ENCODE peak calls at places on chromosomes 16 and 17, in ten cellular contexts. One of them, this sample, is unnamed. For H3K4me1, the result is how much of the 10 kb centered on the place peaks cover.

GRCh38 chr16:69564845-69565610 is 738 bp upstream of the NFAT5 start:
- DNase-seq in uterus: no peak
- DNase-seq in left lung: no peak
- DNase-seq in esophagus squamous epithelium: no peak
- DNase-seq in HAP-1: no peak
- DNase-seq in lung: no peak
- DNase-seq in Karpas-422: peak
- DNase-seq in heart right ventricle: no peak
- DNase-seq in tibial artery: no peak
- DNase-seq in upper lobe of right lung: no peak
- DNase-seq in this sample: no peak

GRCh38 chr17:62876063-62876462 is 67.9 kb upstream of the MARCHF10 start:
- DNase-seq in uterus: no peak
- DNase-seq in left lung: no peak
- DNase-seq in esophagus squamous epithelium: no peak
- DNase-seq in HAP-1: no peak
- DNase-seq in lung: no peak
- DNase-seq in Karpas-422: no peak
- DNase-seq in heart right ventricle: no peak
- DNase-seq in tibial artery: no peak
- DNase-seq in upper lobe of right lung: no peak
- DNase-seq in this sample: no peak

GRCh38 chr17:39581071-39581831 is 26.5 kb downstream of the NEUROD2 start:
- DNase-seq in uterus: no peak
- DNase-seq in left lung: no peak
- DNase-seq in esophagus squamous epithelium: no peak
- DNase-seq in HAP-1: no peak
- DNase-seq in lung: no peak
- DNase-seq in Karpas-422: no peak
- DNase-seq in heart right ventricle: no peak
- DNase-seq in tibial artery: no peak
- DNase-seq in upper lobe of right lung: no peak
- DNase-seq in this sample: no peak

GRCh38 chr16:1285669-1286491 is 23.6 kb upstream of the UBE2I start:
- DNase-seq in uterus: no peak
- DNase-seq in left lung: no peak
- DNase-seq in esophagus squamous epithelium: no peak
- DNase-seq in HAP-1: no peak
- DNase-seq in lung: no peak
- DNase-seq in Karpas-422: no peak
- DNase-seq in heart right ventricle: no peak
- DNase-seq in tibial artery: no peak
- DNase-seq in upper lobe of right lung: no peak
- DNase-seq in this sample: no peak

GRCh38 chr16:52366997-52367396 is 179.9 kb downstream of the TOX3 start:
- DNase-seq in uterus: no peak
- DNase-seq in left lung: no peak
- DNase-seq in esophagus squamous epithelium: no peak
- DNase-seq in HAP-1: no peak
- DNase-seq in lung: no peak
- DNase-seq in Karpas-422: no peak
- DNase-seq in heart right ventricle: no peak
- DNase-seq in tibial artery: no peak
- DNase-seq in upper lobe of right lung: no peak
- DNase-seq in this sample: no peak

GRCh38 chr16:67181346-67181745 is 2.4 kb downstream of the MATCAP1 start:
- DNase-seq in uterus: peak
- DNase-seq in left lung: no peak
- DNase-seq in esophagus squamous epithelium: no peak
- DNase-seq in HAP-1: no peak
- DNase-seq in lung: no peak
- DNase-seq in Karpas-422: no peak
- DNase-seq in heart right ventricle: no peak
- DNase-seq in tibial artery: no peak
- DNase-seq in upper lobe of right lung: no peak
- DNase-seq in this sample: no peak

GRCh38 chr16:50351116-50351515 is 17.7 kb downstream of the BRD7 start:
- DNase-seq in uterus: no peak
- DNase-seq in left lung: no peak
- DNase-seq in esophagus squamous epithelium: no peak
- DNase-seq in HAP-1: no peak
- DNase-seq in lung: no peak
- DNase-seq in Karpas-422: no peak
- DNase-seq in heart right ventricle: no peak
- DNase-seq in tibial artery: no peak
- DNase-seq in upper lobe of right lung: no peak
- DNase-seq in this sample: no peak

GRCh38 chr17:68812876-68813584 is 142.2 kb downstream of the ABCA8 start:
- DNase-seq in uterus: no peak
- DNase-seq in left lung: no peak
- DNase-seq in esophagus squamous epithelium: no peak
- DNase-seq in HAP-1: no peak
- DNase-seq in lung: no peak
- DNase-seq in Karpas-422: no peak
- DNase-seq in heart right ventricle: no peak
- DNase-seq in tibial artery: no peak
- DNase-seq in upper lobe of right lung: no peak
- DNase-seq in this sample: no peak

GRCh38 chr16:4496305-4496704 is 20.1 kb downstream of the HMOX2 start:
- DNase-seq in uterus: no peak
- DNase-seq in left lung: no peak
- DNase-seq in esophagus squamous epithelium: no peak
- DNase-seq in HAP-1: no peak
- DNase-seq in lung: no peak
- DNase-seq in Karpas-422: no peak
- DNase-seq in heart right ventricle: no peak
- DNase-seq in tibial artery: no peak
- DNase-seq in upper lobe of right lung: no peak
- DNase-seq in this sample: no peak

GRCh38 chr16:50373780-50374179 is 5.0 kb upstream of the BRD7 start:
- DNase-seq in uterus: no peak
- DNase-seq in left lung: no peak
- DNase-seq in esophagus squamous epithelium: no peak
- DNase-seq in HAP-1: no peak
- DNase-seq in lung: no peak
- DNase-seq in Karpas-422: no peak
- DNase-seq in heart right ventricle: no peak
- DNase-seq in tibial artery: no peak
- DNase-seq in upper lobe of right lung: no peak
- DNase-seq in this sample: peak

GRCh38 chr17:31495049-31495885 is 103.8 kb downstream of the RAB11FIP4 start:
- DNase-seq in uterus: no peak
- DNase-seq in left lung: no peak
- DNase-seq in esophagus squamous epithelium: no peak
- DNase-seq in HAP-1: no peak
- DNase-seq in lung: no peak
- DNase-seq in Karpas-422: no peak
- DNase-seq in heart right ventricle: no peak
- DNase-seq in tibial artery: no peak
- DNase-seq in upper lobe of right lung: no peak
- DNase-seq in this sample: no peak

GRCh38 chr17:79075861-79076406 is 1.3 kb downstream of the ENGASE start:
- DNase-seq in uterus: no peak
- DNase-seq in left lung: peak
- DNase-seq in esophagus squamous epithelium: no peak
- DNase-seq in HAP-1: no peak
- DNase-seq in lung: no peak
- DNase-seq in Karpas-422: no peak
- DNase-seq in heart right ventricle: no peak
- DNase-seq in tibial artery: no peak
- DNase-seq in upper lobe of right lung: peak
- DNase-seq in this sample: no peak

GRCh38 chr17:7027335-7027734 is 4.5 kb downstream of the BCL6B start:
- DNase-seq in uterus: no peak
- DNase-seq in left lung: no peak
- DNase-seq in esophagus squamous epithelium: no peak
- DNase-seq in HAP-1: no peak
- DNase-seq in lung: no peak
- DNase-seq in Karpas-422: no peak
- DNase-seq in heart right ventricle: no peak
- DNase-seq in tibial artery: no peak
- DNase-seq in upper lobe of right lung: no peak
- DNase-seq in this sample: no peak
- H3K4me1 ChIP-seq in uterus: under half
- H3K4me1 ChIP-seq in left lung: under half
- H3K4me1 ChIP-seq in esophagus squamous epithelium: under half
- H3K4me1 ChIP-seq in HAP-1: under half
- H3K4me1 ChIP-seq in lung: under half
- H3K4me1 ChIP-seq in Karpas-422: under half
- H3K4me1 ChIP-seq in heart right ventricle: half or more
- H3K4me1 ChIP-seq in tibial artery: under half
- H3K4me1 ChIP-seq in upper lobe of right lung: under half
- H3K4me1 ChIP-seq in this sample: under half

GRCh38 chr17:77428901-77429734 is 288.3 kb downstream of the SEC14L1 start:
- DNase-seq in uterus: no peak
- DNase-seq in left lung: no peak
- DNase-seq in esophagus squamous epithelium: no peak
- DNase-seq in HAP-1: no peak
- DNase-seq in lung: no peak
- DNase-seq in Karpas-422: no peak
- DNase-seq in heart right ventricle: no peak
- DNase-seq in tibial artery: no peak
- DNase-seq in upper lobe of right lung: peak
- DNase-seq in this sample: no peak
- H3K4me1 ChIP-seq in uterus: half or more
- H3K4me1 ChIP-seq in left lung: half or more
- H3K4me1 ChIP-seq in esophagus squamous epithelium: half or more
- H3K4me1 ChIP-seq in HAP-1: under half
- H3K4me1 ChIP-seq in lung: half or more
- H3K4me1 ChIP-seq in Karpas-422: under half
- H3K4me1 ChIP-seq in heart right ventricle: half or more
- H3K4me1 ChIP-seq in tibial artery: half or more
- H3K4me1 ChIP-seq in upper lobe of right lung: half or more
- H3K4me1 ChIP-seq in this sample: half or more

DNA sequence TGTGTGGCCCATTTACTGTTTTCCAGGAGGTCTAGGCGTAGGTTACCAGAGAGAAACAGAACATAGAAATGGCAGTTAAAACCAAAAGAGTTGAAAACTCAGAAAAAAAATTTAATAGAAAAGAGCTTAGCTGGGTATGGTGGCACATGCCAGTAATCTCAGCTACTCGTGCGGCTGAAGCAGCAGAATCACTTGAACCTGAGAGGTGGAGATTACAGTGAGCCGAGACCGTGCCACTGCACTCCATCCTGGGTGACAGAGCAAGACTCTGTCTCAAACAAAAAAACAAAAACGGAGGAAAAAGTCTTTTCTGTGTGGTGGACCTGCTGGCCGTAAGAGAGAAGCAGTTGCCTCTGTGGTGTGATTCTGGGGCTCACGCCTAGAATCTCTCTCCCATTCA is 35.8 kb downstream of the MRTFB start:
- DNase-seq in uterus: no peak
- DNase-seq in left lung: no peak
- DNase-seq in esophagus squamous epithelium: no peak
- DNase-seq in HAP-1: no peak
- DNase-seq in lung: no peak
- DNase-seq in Karpas-422: no peak
- DNase-seq in heart right ventricle: no peak
- DNase-seq in tibial artery: no peak
- DNase-seq in upper lobe of right lung: no peak
- DNase-seq in this sample: no peak
- H3K4me1 ChIP-seq in uterus: under half
- H3K4me1 ChIP-seq in left lung: under half
- H3K4me1 ChIP-seq in esophagus squamous epithelium: under half
- H3K4me1 ChIP-seq in HAP-1: under half
- H3K4me1 ChIP-seq in lung: under half
- H3K4me1 ChIP-seq in Karpas-422: under half
- H3K4me1 ChIP-seq in heart right ventricle: half or more
- H3K4me1 ChIP-seq in tibial artery: under half
- H3K4me1 ChIP-seq in upper lobe of right lung: half or more
- H3K4me1 ChIP-seq in this sample: under half

GRCh38 chr17:59366773-59367656 is 35.6 kb downstream of the YPEL2 start:
- DNase-seq in uterus: peak
- DNase-seq in left lung: peak
- DNase-seq in esophagus squamous epithelium: no peak
- DNase-seq in HAP-1: no peak
- DNase-seq in lung: peak
- DNase-seq in Karpas-422: no peak
- DNase-seq in heart right ventricle: no peak
- DNase-seq in tibial artery: peak
- DNase-seq in upper lobe of right lung: peak
- DNase-seq in this sample: no peak
- H3K4me1 ChIP-seq in uterus: half or more
- H3K4me1 ChIP-seq in left lung: under half
- H3K4me1 ChIP-seq in esophagus squamous epithelium: under half
- H3K4me1 ChIP-seq in HAP-1: under half
- H3K4me1 ChIP-seq in lung: under half
- H3K4me1 ChIP-seq in Karpas-422: under half
- H3K4me1 ChIP-seq in heart right ventricle: half or more
- H3K4me1 ChIP-seq in tibial artery: half or more
- H3K4me1 ChIP-seq in upper lobe of right lung: half or more
- H3K4me1 ChIP-seq in this sample: half or more

GRCh38 chr17:17696871-17697633 is 15.8 kb downstream of the RAI1 start:
- DNase-seq in uterus: no peak
- DNase-seq in left lung: no peak
- DNase-seq in esophagus squamous epithelium: no peak
- DNase-seq in HAP-1: no peak
- DNase-seq in lung: no peak
- DNase-seq in Karpas-422: no peak
- DNase-seq in heart right ventricle: peak
- DNase-seq in tibial artery: no peak
- DNase-seq in upper lobe of right lung: no peak
- DNase-seq in this sample: no peak
- H3K4me1 ChIP-seq in uterus: half or more
- H3K4me1 ChIP-seq in left lung: under half
- H3K4me1 ChIP-seq in esophagus squamous epithelium: half or more
- H3K4me1 ChIP-seq in HAP-1: under half
- H3K4me1 ChIP-seq in lung: under half
- H3K4me1 ChIP-seq in Karpas-422: half or more
- H3K4me1 ChIP-seq in heart right ventricle: half or more
- H3K4me1 ChIP-seq in tibial artery: half or more
- H3K4me1 ChIP-seq in upper lobe of right lung: half or more
- H3K4me1 ChIP-seq in this sample: half or more

This sample was measured in ascending aorta.